ENCODE peak calls at places on chromosome 1, in nine cellular contexts. U is upper lobe of left lung, B is COLO829, V is heart left ventricle, A is psoas muscle, Q is GF-D8, L is fibroblast of lung, Y is A549, Z is AG08395. C is an unnamed sample.

GRCh38 chr1:160821627-160822026 is 25.7 kb downstream of the LY9 start:
- DNase-seq in U (no peak), B (no peak), V (no peak), A (no peak), Q (no peak), L (no peak), Y (no peak), Z (no peak), C (no peak)

GRCh38 chr1:213123532-213123931 is 72.5 kb downstream of the RPS6KC1 start:
- DNase-seq in U (no peak), B (peak; percentile 13), V (no peak), A (no peak), Q (no peak), L (peak; percentile 47), Y (no peak), Z (peak; percentile 27), C (peak; percentile 50)

GRCh38 chr1:56045062-56045461 is 534.3 kb downstream of the PLPP3 start:
- DNase-seq in U (no peak), B (no peak), V (no peak), A (no peak), Q (no peak), L (no peak), Y (no peak), Z (no peak), C (no peak)

GRCh38 chr1:222167896-222168295 is 380.0 kb downstream of the HHIPL2 start:
- DNase-seq in U (no peak), B (no peak), V (no peak), A (no peak), Q (no peak), L (no peak), Y (no peak), Z (no peak), C (no peak)

GRCh38 chr1:211259596-211260126 is 495 bp downstream of the RCOR3 start:
- DNase-seq in U (peak; percentile 92), B (peak; percentile 24), V (peak; percentile 68), A (peak; percentile 82), Q (no peak), L (peak; percentile 69), Y (peak; percentile 31), Z (peak; percentile 42), C (no peak)

GRCh38 chr1:151133339-151133761 is 13.1 kb downstream of the SEMA6C start:
- DNase-seq in U (no peak), B (no peak), V (no peak), A (no peak), Q (no peak), L (no peak), Y (no peak), Z (no peak), C (no peak)

GRCh38 chr1:169548312-169548711 is 38.0 kb downstream of the F5 start:
- DNase-seq in U (no peak), B (no peak), V (no peak), A (no peak), Q (no peak), L (no peak), Y (no peak), Z (no peak), C (no peak)

GRCh38 chr1:95627244-95627643 is 393.2 kb downstream of the RWDD3 start:
- DNase-seq in U (no peak), B (no peak), V (no peak), A (no peak), Q (no peak), L (no peak), Y (no peak), Z (no peak), C (no peak)

GRCh38 chr1:180542530-180543171 is 16.1 kb upstream of the OVAAL start:
- DNase-seq in U (no peak), B (no peak), V (no peak), A (no peak), Q (no peak), L (no peak), Y (no peak), Z (peak; percentile 52), C (peak; percentile 77)

C was measured in kidney glomerular epithelial cell.